ENCODE peak calls at places on chromosome 18, in ten cellular contexts. One of them, this sample, is unnamed. For H3K27me3, the result is how much of the 10 kb centered on the place peaks cover.

GRCh38 chr18:52237551-52237950 is 102.4 kb upstream of the DCC start:
- DNase-seq in CD4-positive, alpha-beta T cell: no peak
- DNase-seq in testis: no peak
- DNase-seq in fibroblast of lung: peak
- DNase-seq in uterus: no peak
- DNase-seq in thoracic aorta: no peak
- DNase-seq in colonic mucosa: no peak
- DNase-seq in tibial artery: no peak
- DNase-seq in transverse colon: no peak
- DNase-seq in breast epithelium: no peak
- DNase-seq in this sample: no peak

GRCh38 chr18:5975111-5975622 is 79.8 kb upstream of the TMEM200C start:
- DNase-seq in CD4-positive, alpha-beta T cell: no peak
- DNase-seq in colonic mucosa: no peak
- DNase-seq in tibial artery: no peak
- DNase-seq in breast epithelium: no peak
- DNase-seq in uterus: no peak
- DNase-seq in transverse colon: no peak
- DNase-seq in thoracic aorta: no peak
- DNase-seq in testis: no peak
- DNase-seq in fibroblast of lung: peak
- DNase-seq in this sample: no peak

GRCh38 chr18:66993492-66993891 is 389.6 kb upstream of the CDH19 start:
- DNase-seq in colonic mucosa: no peak
- DNase-seq in CD4-positive, alpha-beta T cell: no peak
- DNase-seq in fibroblast of lung: peak
- DNase-seq in tibial artery: no peak
- DNase-seq in thoracic aorta: no peak
- DNase-seq in transverse colon: no peak
- DNase-seq in breast epithelium: no peak
- DNase-seq in uterus: no peak
- DNase-seq in testis: no peak
- DNase-seq in this sample: no peak

GRCh38 chr18:75131455-75132000 is 77.4 kb downstream of the PTGR3 start:
- DNase-seq in testis: no peak
- DNase-seq in uterus: no peak
- DNase-seq in breast epithelium: peak
- DNase-seq in CD4-positive, alpha-beta T cell: no peak
- DNase-seq in tibial artery: peak
- DNase-seq in transverse colon: no peak
- DNase-seq in colonic mucosa: peak
- DNase-seq in fibroblast of lung: no peak
- DNase-seq in thoracic aorta: no peak
- DNase-seq in this sample: no peak

GRCh38 chr18:621181-621580 is 24.4 kb downstream of the CLUL1 start:
- DNase-seq in colonic mucosa: no peak
- DNase-seq in CD4-positive, alpha-beta T cell: no peak
- DNase-seq in uterus: no peak
- DNase-seq in breast epithelium: no peak
- DNase-seq in tibial artery: no peak
- DNase-seq in thoracic aorta: no peak
- DNase-seq in testis: no peak
- DNase-seq in transverse colon: no peak
- DNase-seq in fibroblast of lung: peak
- DNase-seq in this sample: no peak

GRCh38 chr18:23881778-23882177 is 132.8 kb upstream of the TTC39C start:
- DNase-seq in uterus: no peak
- DNase-seq in colonic mucosa: no peak
- DNase-seq in fibroblast of lung: no peak
- DNase-seq in breast epithelium: no peak
- DNase-seq in transverse colon: no peak
- DNase-seq in thoracic aorta: no peak
- DNase-seq in CD4-positive, alpha-beta T cell: no peak
- DNase-seq in testis: peak
- DNase-seq in tibial artery: no peak
- DNase-seq in this sample: peak

GRCh38 chr18:52723456-52724065 is 383.6 kb downstream of the DCC start:
- DNase-seq in testis: no peak
- DNase-seq in fibroblast of lung: no peak
- DNase-seq in thoracic aorta: no peak
- DNase-seq in colonic mucosa: no peak
- DNase-seq in breast epithelium: no peak
- DNase-seq in tibial artery: no peak
- DNase-seq in uterus: no peak
- DNase-seq in CD4-positive, alpha-beta T cell: no peak
- DNase-seq in transverse colon: no peak
- DNase-seq in this sample: no peak

GRCh38 chr18:12862467-12862866 is 21.6 kb downstream of the PTPN2 start:
- DNase-seq in fibroblast of lung: peak
- DNase-seq in breast epithelium: no peak
- DNase-seq in transverse colon: peak
- DNase-seq in uterus: no peak
- DNase-seq in colonic mucosa: no peak
- DNase-seq in CD4-positive, alpha-beta T cell: no peak
- DNase-seq in thoracic aorta: no peak
- DNase-seq in tibial artery: no peak
- DNase-seq in testis: no peak
- DNase-seq in this sample: no peak

GRCh38 chr18:22378672-22379282 is 38.9 kb downstream of the CTAGE1 start:
- DNase-seq in fibroblast of lung: peak
- DNase-seq in thoracic aorta: no peak
- DNase-seq in tibial artery: no peak
- DNase-seq in testis: peak
- DNase-seq in CD4-positive, alpha-beta T cell: no peak
- DNase-seq in uterus: no peak
- DNase-seq in colonic mucosa: peak
- DNase-seq in breast epithelium: no peak
- DNase-seq in transverse colon: peak
- DNase-seq in this sample: no peak

GRCh38 chr18:63515279-63515678 is 26.9 kb upstream of the SERPINB12 start:
- DNase-seq in thoracic aorta: no peak
- DNase-seq in uterus: no peak
- DNase-seq in testis: no peak
- DNase-seq in tibial artery: no peak
- DNase-seq in breast epithelium: no peak
- DNase-seq in CD4-positive, alpha-beta T cell: no peak
- DNase-seq in fibroblast of lung: no peak
- DNase-seq in transverse colon: no peak
- DNase-seq in colonic mucosa: no peak
- DNase-seq in this sample: no peak
- TF ChIP-seq CTCF in thoracic aorta: peak
- TF ChIP-seq CTCF in uterus: no peak
- TF ChIP-seq CTCF in testis: peak
- TF ChIP-seq CTCF in tibial artery: no peak
- TF ChIP-seq CTCF in breast epithelium: no peak
- TF ChIP-seq CTCF in CD4-positive, alpha-beta T cell: no peak
- TF ChIP-seq CTCF in fibroblast of lung: peak
- TF ChIP-seq CTCF in transverse colon: no peak
- TF ChIP-seq CTCF in colonic mucosa: no peak
- TF ChIP-seq CTCF in this sample: no peak

GRCh38 chr18:61953161-61953560 is 60.4 kb upstream of the RNF152 start:
- DNase-seq in colonic mucosa: no peak
- DNase-seq in fibroblast of lung: peak
- DNase-seq in breast epithelium: no peak
- DNase-seq in uterus: no peak
- DNase-seq in thoracic aorta: no peak
- DNase-seq in tibial artery: no peak
- DNase-seq in transverse colon: no peak
- DNase-seq in testis: no peak
- DNase-seq in CD4-positive, alpha-beta T cell: no peak
- DNase-seq in this sample: no peak
- H3K27ac ChIP-seq in colonic mucosa: no peak
- H3K27ac ChIP-seq in fibroblast of lung: no peak
- H3K27ac ChIP-seq in breast epithelium: peak
- H3K27ac ChIP-seq in uterus: peak
- H3K27ac ChIP-seq in thoracic aorta: no peak
- H3K27ac ChIP-seq in tibial artery: no peak
- H3K27ac ChIP-seq in transverse colon: no peak
- H3K27ac ChIP-seq in testis: no peak
- H3K27ac ChIP-seq in CD4-positive, alpha-beta T cell: no peak
- H3K27ac ChIP-seq in this sample: no peak

GRCh38 chr18:58449366-58449935 is 179.4 kb downstream of the ALPK2 start:
- DNase-seq in testis: no peak
- DNase-seq in fibroblast of lung: no peak
- DNase-seq in breast epithelium: no peak
- DNase-seq in colonic mucosa: no peak
- DNase-seq in tibial artery: no peak
- DNase-seq in transverse colon: no peak
- DNase-seq in thoracic aorta: no peak
- DNase-seq in CD4-positive, alpha-beta T cell: no peak
- DNase-seq in uterus: no peak
- DNase-seq in this sample: no peak

GRCh38 chr18:58443671-58444070 is 185.2 kb downstream of the ALPK2 start:
- DNase-seq in fibroblast of lung: no peak
- DNase-seq in tibial artery: no peak
- DNase-seq in colonic mucosa: no peak
- DNase-seq in uterus: no peak
- DNase-seq in breast epithelium: no peak
- DNase-seq in transverse colon: no peak
- DNase-seq in thoracic aorta: no peak
- DNase-seq in CD4-positive, alpha-beta T cell: no peak
- DNase-seq in testis: no peak
- DNase-seq in this sample: no peak

GRCh38 chr18:58451115-58451971 is 177.5 kb downstream of the ALPK2 start:
- DNase-seq in uterus: no peak
- DNase-seq in fibroblast of lung: no peak
- DNase-seq in breast epithelium: no peak
- DNase-seq in testis: no peak
- DNase-seq in colonic mucosa: no peak
- DNase-seq in CD4-positive, alpha-beta T cell: no peak
- DNase-seq in tibial artery: no peak
- DNase-seq in thoracic aorta: no peak
- DNase-seq in transverse colon: no peak
- DNase-seq in this sample: no peak

GRCh38 chr18:58446661-58447060 is 182.2 kb downstream of the ALPK2 start:
- DNase-seq in transverse colon: no peak
- DNase-seq in testis: no peak
- DNase-seq in fibroblast of lung: no peak
- DNase-seq in thoracic aorta: no peak
- DNase-seq in colonic mucosa: no peak
- DNase-seq in tibial artery: no peak
- DNase-seq in uterus: no peak
- DNase-seq in CD4-positive, alpha-beta T cell: no peak
- DNase-seq in breast epithelium: no peak
- DNase-seq in this sample: no peak

DNA sequence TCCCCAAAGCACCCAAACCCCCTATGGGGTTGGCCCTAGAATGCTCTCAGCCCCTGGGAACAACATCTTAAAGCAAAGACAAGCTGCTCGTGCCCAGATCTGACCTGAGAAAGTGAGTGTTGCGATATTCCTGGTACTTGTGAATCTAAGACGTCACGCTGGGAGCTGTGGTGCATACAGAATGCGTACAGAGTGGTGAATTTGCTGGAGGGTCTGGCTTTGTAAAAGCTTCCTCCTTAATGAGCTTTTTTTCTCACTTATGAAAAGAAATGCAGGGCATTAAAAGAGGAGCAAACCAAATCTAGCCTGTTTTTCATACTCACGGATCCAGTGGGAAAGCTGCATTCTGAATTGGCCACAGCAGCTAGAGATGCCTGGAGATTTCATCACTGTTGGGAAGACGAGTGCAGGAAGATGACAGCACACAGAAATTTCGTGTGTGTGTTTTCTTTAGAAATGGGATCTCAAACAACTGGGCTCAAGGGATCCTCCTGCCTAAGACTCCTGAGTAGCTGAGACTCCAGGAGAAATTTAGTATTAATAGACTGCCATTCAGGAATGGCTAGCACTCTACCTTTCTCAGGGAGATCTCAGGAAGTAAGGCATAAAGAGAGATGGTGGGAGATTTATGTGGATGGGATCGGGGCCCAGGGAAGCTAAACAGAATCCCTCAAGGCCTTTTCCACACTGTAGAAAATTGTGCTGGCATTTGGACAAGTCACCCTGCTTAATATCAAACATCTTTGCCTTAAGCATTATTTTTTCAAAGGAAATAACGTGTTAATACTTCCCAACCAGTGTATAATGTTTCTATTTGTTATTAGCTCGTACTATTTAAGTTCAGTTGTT is 181.3 kb downstream of the ALPK2 start:
- DNase-seq in tibial artery: no peak
- DNase-seq in colonic mucosa: no peak
- DNase-seq in transverse colon: no peak
- DNase-seq in CD4-positive, alpha-beta T cell: no peak
- DNase-seq in thoracic aorta: no peak
- DNase-seq in testis: no peak
- DNase-seq in uterus: peak
- DNase-seq in breast epithelium: no peak
- DNase-seq in fibroblast of lung: peak
- DNase-seq in this sample: no peak
- H3K27me3 ChIP-seq in tibial artery: under half
- H3K27me3 ChIP-seq in colonic mucosa: under half
- H3K27me3 ChIP-seq in transverse colon: under half
- H3K27me3 ChIP-seq in CD4-positive, alpha-beta T cell: under half
- H3K27me3 ChIP-seq in thoracic aorta: under half
- H3K27me3 ChIP-seq in testis: under half
- H3K27me3 ChIP-seq in uterus: under half
- H3K27me3 ChIP-seq in breast epithelium: under half
- H3K27me3 ChIP-seq in fibroblast of lung: under half
- H3K27me3 ChIP-seq in this sample: under half

GRCh38 chr18:7413906-7414305 is 153.2 kb upstream of the PTPRM start:
- DNase-seq in colonic mucosa: no peak
- DNase-seq in transverse colon: no peak
- DNase-seq in fibroblast of lung: no peak
- DNase-seq in uterus: no peak
- DNase-seq in CD4-positive, alpha-beta T cell: no peak
- DNase-seq in thoracic aorta: no peak
- DNase-seq in tibial artery: no peak
- DNase-seq in testis: no peak
- DNase-seq in breast epithelium: no peak
- DNase-seq in this sample: no peak
- TF ChIP-seq CTCF in colonic mucosa: no peak
- TF ChIP-seq CTCF in transverse colon: no peak
- TF ChIP-seq CTCF in fibroblast of lung: no peak
- TF ChIP-seq CTCF in uterus: no peak
- TF ChIP-seq CTCF in CD4-positive, alpha-beta T cell: no peak
- TF ChIP-seq CTCF in thoracic aorta: no peak
- TF ChIP-seq CTCF in tibial artery: no peak
- TF ChIP-seq CTCF in testis: no peak
- TF ChIP-seq CTCF in breast epithelium: no peak
- TF ChIP-seq CTCF in this sample: no peak

DNA sequence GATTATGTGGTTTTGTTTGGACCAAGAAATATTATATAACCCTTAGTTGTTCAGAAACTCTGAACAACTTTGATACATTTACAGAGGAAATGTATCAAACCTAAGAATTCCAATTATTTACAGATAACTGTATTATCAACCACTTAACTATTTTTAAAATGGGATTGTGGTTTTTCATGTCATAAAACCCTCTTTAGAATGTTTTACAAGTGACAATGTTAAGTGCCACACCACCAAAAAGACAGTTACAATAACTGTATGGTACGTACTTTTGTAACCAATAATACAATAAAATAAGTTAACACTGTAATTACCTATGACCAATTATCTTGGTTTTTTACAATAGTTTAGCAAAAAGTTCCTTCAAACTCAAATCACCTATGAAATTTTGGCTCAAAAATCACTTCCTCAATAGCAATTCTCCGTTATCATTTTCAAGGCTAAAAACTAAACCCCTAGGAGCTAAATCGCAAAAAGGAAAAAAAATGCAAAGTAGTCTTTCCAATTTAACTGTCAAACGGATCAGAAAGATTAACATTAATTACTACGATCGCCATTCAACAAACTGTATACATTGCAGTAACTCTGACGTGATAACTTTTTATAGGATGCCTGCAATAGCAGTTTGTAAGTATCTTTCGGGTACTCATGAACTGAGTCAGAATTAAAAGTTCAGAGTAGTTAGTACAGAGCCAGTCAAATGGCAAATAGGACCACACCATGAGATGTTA is 1.5 kb downstream of the ROCK1 start:
- DNase-seq in testis: no peak
- DNase-seq in uterus: no peak
- DNase-seq in fibroblast of lung: peak
- DNase-seq in tibial artery: no peak
- DNase-seq in CD4-positive, alpha-beta T cell: no peak
- DNase-seq in breast epithelium: no peak
- DNase-seq in transverse colon: no peak
- DNase-seq in colonic mucosa: no peak
- DNase-seq in thoracic aorta: no peak
- DNase-seq in this sample: no peak
- H3K27ac ChIP-seq in testis: no peak
- H3K27ac ChIP-seq in uterus: peak
- H3K27ac ChIP-seq in fibroblast of lung: peak
- H3K27ac ChIP-seq in tibial artery: peak
- H3K27ac ChIP-seq in CD4-positive, alpha-beta T cell: peak
- H3K27ac ChIP-seq in breast epithelium: no peak
- H3K27ac ChIP-seq in transverse colon: peak
- H3K27ac ChIP-seq in colonic mucosa: peak
- H3K27ac ChIP-seq in thoracic aorta: peak
- H3K27ac ChIP-seq in this sample: no peak